ENCODE peak calls at places on chromosome X, in eight cellular contexts. K is HFFc6; N is aorta; L is NCI-H1436; V is NCI-H1092 treated with DMSO at 0.1 percent for 48 hours; E is stimulated activated CD8-positive, alpha-beta memory T cell treated with anti-CD3 and anti-CD28 coated beads, Interleukin-4, amount 100 ng/mL, for 24 hours; W is activated CD8-positive, alpha-beta memory T cell treated with anti-CD3 and anti-CD28 coated beads for 1 hour; U is ecto neural progenitor cell. S is an unnamed sample.

GRCh38 chrX:153554519-153555167 is 37.2 kb downstream of the ATP2B3 start:
- DNase-seq in E (peak; percentile 29), W (peak; percentile 23), V (peak; percentile 45), L (peak; percentile 56), U (peak; percentile 76), N (peak; percentile 87), K (peak; percentile 47), S (peak; percentile 63)

GRCh38 chrX:123481908-123482873 is 250.7 kb downstream of the THOC2 start:
- DNase-seq in L (no peak), E (no peak), N (no peak), K (peak; percentile 11), U (no peak), W (no peak), V (no peak), S (no peak)

GRCh38 chrX:96615448-96615847 is 69.2 kb upstream of the DIAPH2 start:
- DNase-seq in E (no peak), U (no peak), V (no peak), L (no peak), N (no peak), W (no peak), K (no peak), S (no peak)

GRCh38 chrX:44344194-44344593 is 722 bp upstream of the EFHC2 start:
- DNase-seq in K (no peak), U (no peak), L (no peak), V (no peak), E (peak; percentile 30), N (peak; percentile 72), W (peak; percentile 33), S (peak; percentile 2)

GRCh38 chrX:47129879-47130358 is 14.6 kb downstream of the NDUFB11 start:
- DNase-seq in V (peak; percentile 44), U (no peak), W (no peak), L (no peak), K (no peak), N (no peak), E (no peak), S (no peak)

GRCh38 chrX:1581132-1581531 is 10.3 kb upstream of the AKAP17A start:
- DNase-seq in W (peak; percentile 50), K (peak; percentile 16), L (peak; percentile 6), E (peak; percentile 61), N (no peak), U (no peak), V (peak; percentile 44), S (peak; percentile 82)

GRCh38 chrX:666762-667161 is 36.2 kb downstream of the SHOX start:
- DNase-seq in U (no peak), N (no peak), W (no peak), E (no peak), V (no peak), L (no peak), K (peak; percentile 70), S (no peak)

GRCh38 chrX:40153335-40154221 is 55.8 kb upstream of the BCOR start:
- DNase-seq in L (no peak), W (no peak), E (peak; percentile 57), N (peak; percentile 82), K (no peak), V (peak; percentile 88), U (peak; percentile 78), S (no peak)

GRCh38 chrX:35919536-35920309 is at the start of gene CFAP47:
- DNase-seq in V (peak; percentile 7), W (no peak), U (peak; percentile 77), E (no peak), K (no peak), L (peak; percentile 13), N (peak; percentile 72), S (no peak)

GRCh38 chrX:20267924-20268701 is 1.4 kb upstream of the RPS6KA3 start:
- DNase-seq in U (peak; percentile 64), L (peak; percentile 14), W (no peak), N (peak; percentile 86), K (no peak), V (peak; percentile 18), E (no peak), S (peak; percentile 48)

GRCh38 chrX:134753185-134754008 is 95.1 kb upstream of the PLAC1 start:
- DNase-seq in W (no peak), L (no peak), E (no peak), U (no peak), V (peak; percentile 14), K (peak; percentile 39), N (no peak), S (no peak)

GRCh38 chrX:130575831-130576404 is 174.1 kb downstream of the RBMX2 start:
- DNase-seq in U (no peak), W (no peak), N (peak; percentile 82), L (peak; percentile 39), K (peak; percentile 20), V (peak; percentile 17), E (no peak), S (no peak)

GRCh38 chrX:149759824-149760223 is 14.0 kb upstream of the HSFX1 start:
- DNase-seq in L (no peak), U (no peak), N (peak; percentile 54), K (no peak), W (no peak), E (no peak), V (no peak), S (no peak)

GRCh38 chrX:97876697-97877407 is 993.1 kb downstream of the RPA4 start:
- DNase-seq in V (no peak), K (peak; percentile 65), E (no peak), L (no peak), N (no peak), W (no peak), U (no peak), S (no peak)

GRCh38 chrX:37921758-37922157 is 74.4 kb upstream of the DYNLT3 start:
- DNase-seq in N (no peak), K (peak; percentile 57), W (no peak), L (no peak), U (no peak), E (no peak), V (no peak), S (no peak)

GRCh38 chrX:15834827-15835595 is 19.6 kb downstream of the AP1S2 start:
- DNase-seq in U (no peak), E (no peak), N (no peak), K (no peak), V (no peak), W (no peak), L (no peak), S (no peak)